ENCODE peak calls at places on chromosomes 2 and 18, in five cellular contexts. E, A, L, D and V are unnamed samples.

GRCh38 chr18:8091042-8091441 is 518.2 kb upstream of the RAB12 start:
- DNase-seq in E (no peak), A (no peak), L (no peak), D (no peak), V (no peak)

GRCh38 chr2:23659328-23659727 is 267.6 kb downstream of the ATAD2B start:
- DNase-seq in E (no peak), A (no peak), L (no peak), D (no peak), V (no peak)

GRCh38 chr2:30769891-30770462 is 37.3 kb downstream of the CAPN13 start:
- DNase-seq in E (no peak), A (no peak), L (no peak), D (no peak), V (no peak)

GRCh38 chr2:12717988-12718661 is 1.4 kb downstream of the TRIB2 start:
- DNase-seq in E (no peak), A (peak), L (peak), D (no peak), V (no peak)

GRCh38 chr2:66437055-66437454 is 2.1 kb downstream of the MEIS1 start:
- DNase-seq in E (no peak), A (no peak), L (no peak), D (no peak), V (no peak)

GRCh38 chr2:33292981-33293586 is 183.4 kb upstream of the RASGRP3 start:
- DNase-seq in E (no peak), A (no peak), L (peak), D (no peak), V (peak)

GRCh38 chr2:70460333-70460732 is 93.3 kb downstream of the TGFA start:
- DNase-seq in E (no peak), A (no peak), L (no peak), D (no peak), V (no peak)

GRCh38 chr2:35281702-35282101 is 1073.9 kb upstream of the CRIM1 start:
- DNase-seq in E (no peak), A (no peak), L (no peak), D (no peak), V (no peak)

GRCh38 chr2:44275915-44276279 is 617 bp downstream of the SLC3A1 start:
- DNase-seq in E (no peak), A (peak), L (no peak), D (peak), V (no peak)